ENCODE peak calls at places on chromosome 17, in ten cellular contexts. E is endothelial cell of umbilical vein, L is NCI-H748 treated with DMSO at 0.1 percent for 48 hours, K is neural progenitor cell, Y is substantia nigra, I is psoas muscle, W is testis, F is HFFc6, X is cardiac fibroblast, M is amniotic stem cell. U is an unnamed sample.

GRCh38 chr17:48610282-48611211 is at the start of gene HOXB7:
- DNase-seq in X (no peak), Y (no peak), I (peak), F (no peak), K (no peak), E (peak), M (no peak), W (peak), L (peak), U (no peak)

GRCh38 chr17:81801327-81801726 is 2.6 kb upstream of the GCGR start:
- DNase-seq in W (no peak), F (no peak), X (no peak), L (no peak), I (no peak), K (no peak), M (no peak), Y (no peak), E (no peak), U (no peak)

GRCh38 chr17:10327640-10328039 is 45.2 kb downstream of the MYH13 start:
- DNase-seq in Y (peak), M (peak), F (peak), W (peak), E (peak), K (peak), X (peak), I (peak), L (peak), U (peak)

GRCh38 chr17:78923660-78924453 is 1.3 kb downstream of the TIMP2 start:
- DNase-seq in X (no peak), I (peak), L (peak), F (no peak), W (peak), E (peak), M (no peak), Y (no peak), K (peak), U (no peak)

GRCh38 chr17:13601776-13602551 is at the start of gene HS3ST3A1:
- DNase-seq in E (no peak), M (peak), L (peak), I (peak), X (peak), W (peak), F (peak), Y (no peak), K (peak), U (no peak)

GRCh38 chr17:73650147-73650546 is 5.9 kb upstream of the SDK2 start:
- DNase-seq in M (no peak), W (no peak), F (no peak), E (no peak), I (no peak), Y (no peak), X (no peak), K (peak), L (peak), U (no peak)

GRCh38 chr17:68572138-68572842 is 28.9 kb downstream of the FAM20A start:
- DNase-seq in Y (no peak), E (no peak), I (no peak), K (no peak), X (no peak), M (no peak), F (no peak), L (no peak), W (no peak), U (no peak)

GRCh38 chr17:50207318-50207717 is 5.9 kb upstream of the COL1A1 start:
- DNase-seq in W (no peak), F (no peak), X (no peak), K (no peak), I (no peak), L (no peak), E (no peak), Y (no peak), M (no peak), U (no peak)

GRCh38 chr17:27846042-27846655 is 45.8 kb upstream of the NOS2 start:
- DNase-seq in X (no peak), W (peak), Y (no peak), F (no peak), K (no peak), L (no peak), M (no peak), I (no peak), E (no peak), U (no peak)

GRCh38 chr17:83100853-83101391 is 21.5 kb downstream of the METRNL start:
- DNase-seq in E (no peak), M (no peak), K (no peak), W (no peak), I (no peak), F (no peak), X (no peak), L (peak), Y (no peak), U (no peak)

U was measured in RCC 7860.